ENCODE peak calls at places on chromosomes 2 and 18, in four cellular contexts. T, Y, J and D are unnamed samples.

GRCh38 chr2:134072973-134073490 is 180.8 kb upstream of the MGAT5 start:
- DNase-seq in Y (no peak), J (no peak), T (no peak), D (no peak)

GRCh38 chr2:85757860-85758259 is 4.1 kb downstream of the ATOH8 start:
- DNase-seq in J (no peak), Y (no peak), T (no peak), D (no peak)

GRCh38 chr2:164910091-164910899 is 45.0 kb downstream of the SLC38A11 start:
- DNase-seq in Y (peak), T (no peak), J (no peak), D (peak)

GRCh38 chr2:169734172-169734847 is 678 bp downstream of the KLHL23 start:
- DNase-seq in Y (peak), J (no peak), T (peak), D (no peak)

GRCh38 chr2:232307854-232308253 is 70.7 kb upstream of the ALPP start:
- DNase-seq in Y (no peak), T (no peak), J (no peak), D (no peak)

GRCh38 chr18:7259482-7259881 is 28.6 kb downstream of the LRRC30 start:
- DNase-seq in T (no peak), J (no peak), Y (no peak), D (no peak)

GRCh38 chr2:62577994-62578836 is 72.2 kb upstream of the TMEM17 start:
- DNase-seq in J (peak), Y (peak), T (peak), D (peak)

GRCh38 chr2:240902615-240903041 is 3.5 kb upstream of the CROCC2 start:
- DNase-seq in Y (no peak), J (no peak), T (no peak), D (no peak)